ENCODE peak calls at places on chromosome 3, in six cellular contexts. L is upper lobe of left lung, Z is testis, K is fibroblast of lung, S is astrocyte, V is heart left ventricle. R is an unnamed sample. For H3K4me1, the result is how much of the 10 kb centered on the place peaks cover.

GRCh38 chr3:14784087-14784596 is 34.6 kb upstream of the FGD5 start:
- DNase-seq in V (no peak), Z (no peak), K (no peak), S (no peak), L (peak), R (no peak)

GRCh38 chr3:41972802-41973201 is 10.9 kb upstream of the ULK4 start:
- DNase-seq in Z (no peak), K (no peak), S (no peak), V (no peak), L (no peak), R (no peak)

GRCh38 chr3:86984271-86984670 is 6.7 kb downstream of the VGLL3 start:
- DNase-seq in Z (no peak), V (no peak), S (peak), L (no peak), K (peak), R (no peak)

GRCh38 chr3:24119321-24119751 is 174.2 kb downstream of the NR1D2 start:
- DNase-seq in V (no peak), S (peak), Z (no peak), K (peak), L (no peak), R (no peak)

GRCh38 chr3:58009026-58009748 is 965 bp downstream of the FLNB start:
- DNase-seq in Z (peak), K (no peak), L (peak), V (peak), S (no peak), R (no peak)

GRCh38 chr3:97942801-97943546 is 29.3 kb downstream of the RIOX2 start:
- DNase-seq in S (no peak), Z (no peak), L (no peak), K (no peak), V (no peak), R (no peak)

GRCh38 chr3:63900459-63900858 is 11.7 kb downstream of the SCAANT1 start:
- DNase-seq in V (no peak), L (no peak), Z (no peak), S (no peak), K (no peak), R (no peak)

GRCh38 chr3:3038201-3038991 is 71.8 kb downstream of the IL5RA start:
- DNase-seq in S (no peak), L (no peak), K (no peak), V (no peak), Z (no peak), R (no peak)

GRCh38 chr3:9808345-9809037 is 1.6 kb upstream of the TTLL3 start:
- DNase-seq in S (no peak), K (peak), V (peak), Z (no peak), L (no peak), R (no peak)

GRCh38 chr3:17994167-17994566 is 251.7 kb upstream of the TBC1D5 start:
- DNase-seq in S (no peak), L (no peak), K (no peak), Z (no peak), V (no peak), R (no peak)

GRCh38 chr3:43893721-43894120 is 203.0 kb downstream of the ABHD5 start:
- DNase-seq in K (peak), S (peak), Z (no peak), L (no peak), V (no peak), R (no peak)

GRCh38 chr3:149657796-149658443 is at the start of gene WWTR1:
- DNase-seq in V (peak), K (peak), Z (peak), L (peak), S (peak), R (peak)

GRCh38 chr3:196812853-196813252 is 54.9 kb upstream of the SENP5 start:
- DNase-seq in V (no peak), K (no peak), L (no peak), Z (no peak), S (no peak), R (no peak)

GRCh38 chr3:129162729-129163579 is 2.1 kb upstream of the ISY1 start:
- DNase-seq in L (no peak), Z (no peak), V (no peak), S (no peak), K (peak), R (peak)

GRCh38 chr3:52237659-52238172 is 1.2 kb downstream of the TWF2 start:
- DNase-seq in S (peak), K (peak), L (peak), Z (peak), V (peak), R (no peak)

GRCh38 chr3:127786358-127787070 is 35.8 kb downstream of the MGLL start:
- DNase-seq in K (peak), V (peak), L (peak), Z (peak), S (peak), R (no peak)

GRCh38 chr3:156648086-156648485 is 26.3 kb upstream of the TIPARP start:
- DNase-seq in Z (no peak), V (no peak), K (peak), L (no peak), S (peak), R (no peak)

GRCh38 chr3:171376125-171376947 is 83.9 kb downstream of the TNIK start:
- DNase-seq in Z (no peak), V (no peak), S (no peak), L (no peak), K (peak), R (no peak)

GRCh38 chr3:194269610-194270145 is 81.5 kb downstream of the CPN2 start:
- DNase-seq in V (peak), Z (peak), L (peak), K (peak), S (peak), R (no peak)

GRCh38 chr3:194078046-194078445 is 57.9 kb upstream of the HES1 start:
- DNase-seq in S (no peak), Z (no peak), L (no peak), V (no peak), K (no peak), R (no peak)

GRCh38 chr3:28295819-28296364 is 52.6 kb upstream of the ZCWPW2 start:
- DNase-seq in S (no peak), L (no peak), V (no peak), K (peak), Z (no peak), R (no peak)
- H3K4me3 ChIP-seq in S (no peak), L (no peak), V (peak), K (no peak), Z (no peak), R (no peak)

GRCh38 chr3:125058529-125058928 is 2.7 kb upstream of the HEG1 start:
- DNase-seq in L (no peak), S (no peak), Z (no peak), K (no peak), V (no peak), R (no peak)

GRCh38 chr3:125059488-125060245 is 3.9 kb upstream of the HEG1 start:
- DNase-seq in K (no peak), S (no peak), V (no peak), Z (no peak), L (no peak), R (no peak)

GRCh38 chr3:125057186-125057850 is 1.5 kb upstream of the HEG1 start:
- DNase-seq in L (no peak), V (no peak), K (peak), Z (no peak), S (peak), R (no peak)

GRCh38 chr3:125061170-125061569 is 5.4 kb upstream of the HEG1 start:
- DNase-seq in L (peak), S (no peak), Z (peak), V (peak), K (peak), R (no peak)

GRCh38 chr3:125058959-125059358 is 3.2 kb upstream of the HEG1 start:
- DNase-seq in Z (no peak), V (no peak), K (no peak), S (no peak), L (no peak), R (no peak)
- H3K4me1 ChIP-seq in Z (under half), V (half or more), K (under half), S (under half), L (under half), R (under half)

DNA sequence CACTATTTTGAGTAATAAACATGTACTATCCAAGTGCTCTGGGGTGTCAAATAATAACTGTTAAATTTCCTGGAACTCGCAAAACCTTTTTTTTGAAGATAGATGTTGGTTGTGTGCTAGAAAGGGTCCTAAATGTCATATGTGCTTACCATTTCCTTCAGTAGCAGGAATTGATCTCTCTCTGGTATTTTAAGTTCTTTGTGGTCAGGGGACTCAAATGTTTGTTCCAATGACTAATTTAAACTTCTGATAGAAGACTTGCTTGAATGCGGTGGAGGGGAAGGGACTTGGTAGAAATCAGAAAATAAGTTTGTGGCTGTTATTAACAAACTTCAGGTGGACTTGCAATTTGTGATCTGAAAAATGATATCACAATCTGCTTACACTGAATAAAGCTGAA is 26.8 kb downstream of the ARIH2 start:
- DNase-seq in S (no peak), Z (no peak), L (no peak), V (no peak), K (no peak), R (no peak)
- H3K27ac ChIP-seq in S (no peak), Z (no peak), L (no peak), V (peak), K (no peak), R (no peak)

DNA sequence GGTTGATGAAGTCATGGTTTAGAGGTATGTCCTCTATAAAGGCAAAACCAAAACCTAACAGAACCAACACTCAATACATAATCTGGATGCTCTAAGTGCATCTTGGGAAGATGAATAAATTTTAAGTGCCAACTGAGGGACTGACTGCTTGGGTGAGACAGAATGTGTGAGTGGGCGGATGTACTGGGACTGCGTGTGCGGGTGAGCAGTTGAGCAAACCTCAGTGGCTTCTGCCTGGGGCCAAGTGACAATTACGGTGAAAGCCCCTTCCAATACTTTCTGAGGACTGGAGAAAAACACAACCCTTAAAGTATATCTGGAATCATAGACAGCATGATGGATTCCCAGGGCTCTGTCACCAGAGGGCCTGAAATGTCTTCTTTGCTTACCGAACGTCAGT is 80.1 kb upstream of the FEZF2 start:
- DNase-seq in Z (no peak), S (no peak), V (no peak), K (no peak), L (no peak), R (no peak)
- H3K4me3 ChIP-seq in Z (no peak), S (no peak), V (no peak), K (no peak), L (no peak), R (no peak)

R was measured in iPS DF 6.9.